ENCODE peak calls at places on chromosomes 4 and X, in six cellular contexts. X, M, O, P, K and R are unnamed samples.

GRCh38 chr4:12445711-12446110 is 1017.0 kb upstream of the HS3ST1 start:
- DNase-seq in X (no peak), M (no peak), O (no peak), P (no peak), K (no peak), R (no peak)

GRCh38 chr4:73068496-73069337 is 799 bp downstream of the COX18 start:
- DNase-seq in X (peak; percentile 7), M (no peak), O (no peak), P (no peak), K (no peak), R (no peak)

GRCh38 chr4:139599594-139600374 is 43.8 kb upstream of the SETD7 start:
- DNase-seq in X (no peak), M (no peak), O (no peak), P (no peak), K (no peak), R (no peak)

GRCh38 chr4:72767903-72768817 is 199.1 kb upstream of the ADAMTS3 start:
- DNase-seq in X (no peak), M (no peak), O (no peak), P (peak; percentile 7), K (no peak), R (no peak)

GRCh38 chrX:31653395-31653794 is 581.6 kb upstream of the FTHL17 start:
- DNase-seq in X (no peak), M (no peak), O (no peak), P (no peak), K (no peak), R (no peak)

GRCh38 chr4:139903845-139904244 is 238.2 kb downstream of the MGST2 start:
- DNase-seq in X (no peak), M (no peak), O (no peak), P (no peak), K (no peak), R (no peak)

GRCh38 chrX:7446815-7447214 is 298.9 kb upstream of the PUDP start:
- DNase-seq in X (no peak), M (no peak), O (no peak), P (no peak), K (no peak), R (no peak)

GRCh38 chrX:47143894-47144625 is 442 bp downstream of the NDUFB11 start:
- DNase-seq in X (no peak), M (peak; percentile 32), O (peak; percentile 5), P (no peak), K (peak; percentile 48), R (no peak)

GRCh38 chr4:182822554-182822953 is 94.6 kb downstream of the DCTD start:
- DNase-seq in X (no peak), M (no peak), O (no peak), P (no peak), K (no peak), R (no peak)

GRCh38 chr4:15672096-15672495 is 9.5 kb upstream of the FAM200B start:
- DNase-seq in X (no peak), M (no peak), O (no peak), P (no peak), K (no peak), R (no peak)

GRCh38 chr4:140286503-140286902 is 86.9 kb upstream of the SCOC start:
- DNase-seq in X (no peak), M (no peak), O (no peak), P (no peak), K (no peak), R (no peak)

GRCh38 chr4:29405151-29405550 is 1315.0 kb upstream of the PCDH7 start:
- DNase-seq in X (no peak), M (no peak), O (no peak), P (no peak), K (no peak), R (no peak)

GRCh38 chr4:32106767-32107166 is 1386.6 kb downstream of the PCDH7 start:
- DNase-seq in X (no peak), M (no peak), O (no peak), P (no peak), K (no peak), R (no peak)

GRCh38 chrX:20270557-20270880 is 3.8 kb upstream of the RPS6KA3 start:
- DNase-seq in X (no peak), M (no peak), O (no peak), P (no peak), K (no peak), R (no peak)

GRCh38 chr4:165355900-165356300 is 22.9 kb upstream of the CPE start:
- DNase-seq in X (no peak), M (no peak), O (no peak), P (no peak), K (no peak), R (peak; percentile 17)

GRCh38 chrX:75038925-75039324 is 113.7 kb upstream of the NEXMIF start:
- DNase-seq in X (no peak), M (no peak), O (no peak), P (no peak), K (no peak), R (no peak)

GRCh38 chrX:134886201-134886600 is 104.6 kb upstream of the SMIM10 start:
- DNase-seq in X (no peak), M (no peak), O (no peak), P (no peak), K (no peak), R (no peak)

GRCh38 chr4:78612398-78613005 is 60.9 kb downstream of the ANXA3 start:
- DNase-seq in X (no peak), M (no peak), O (no peak), P (no peak), K (no peak), R (peak; percentile 66)

GRCh38 chr4:21801661-21802355 is 146.8 kb downstream of the KCNIP4 start:
- DNase-seq in X (no peak), M (no peak), O (no peak), P (no peak), K (no peak), R (no peak)

GRCh38 chr4:139508581-139509237 is 47.3 kb downstream of the SETD7 start:
- DNase-seq in X (no peak), M (no peak), O (no peak), P (no peak), K (no peak), R (no peak)

GRCh38 chrX:105694839-105695238 is 127.5 kb upstream of the NRK start:
- DNase-seq in X (no peak), M (no peak), O (no peak), P (no peak), K (no peak), R (no peak)

GRCh38 chr4:113646456-113646809 is 115.1 kb downstream of the CAMK2D start:
- DNase-seq in X (no peak), M (no peak), O (no peak), P (no peak), K (no peak), R (no peak)

GRCh38 chr4:124768596-124768995 is 56.1 kb upstream of the ANKRD50 start:
- DNase-seq in X (no peak), M (no peak), O (no peak), P (no peak), K (no peak), R (no peak)

GRCh38 chr4:161791796-161792556 is 371.8 kb downstream of the FSTL5 start:
- DNase-seq in X (no peak), M (no peak), O (no peak), P (no peak), K (no peak), R (no peak)

GRCh38 chr4:7210818-7211217 is 18.5 kb downstream of the SORCS2 start:
- DNase-seq in X (no peak), M (no peak), O (no peak), P (no peak), K (no peak), R (no peak)

GRCh38 chrX:17440258-17440657 is 65.3 kb downstream of the NHS start:
- DNase-seq in X (no peak), M (no peak), O (no peak), P (no peak), K (no peak), R (no peak)

GRCh38 chr4:25500626-25501318 is 123.7 kb downstream of the ANAPC4 start:
- DNase-seq in X (no peak), M (no peak), O (no peak), P (no peak), K (no peak), R (no peak)

GRCh38 chr4:155828628-155829027 is 37.4 kb downstream of the ASIC5 start:
- DNase-seq in X (no peak), M (no peak), O (no peak), P (no peak), K (no peak), R (no peak)

GRCh38 chr4:59553063-59553738 is 1646.9 kb upstream of the ADGRL3 start:
- DNase-seq in X (no peak), M (no peak), O (no peak), P (no peak), K (no peak), R (no peak)

GRCh38 chr4:93776386-93777080 is 52.0 kb upstream of the ATOH1 start:
- DNase-seq in X (no peak), M (no peak), O (no peak), P (no peak), K (no peak), R (no peak)

GRCh38 chrX:48937065-48937907 is 18.5 kb upstream of the PIM2 start:
- DNase-seq in X (peak; percentile 84), M (peak; percentile 83), O (peak; percentile 83), P (no peak), K (peak; percentile 66), R (peak; percentile 75)

GRCh38 chrX:119646515-119646914 is 40.3 kb upstream of the NKRF start:
- DNase-seq in X (no peak), M (no peak), O (no peak), P (no peak), K (no peak), R (no peak)

GRCh38 chr4:124915073-124915472 is 202.5 kb upstream of the ANKRD50 start:
- DNase-seq in X (no peak), M (no peak), O (no peak), P (no peak), K (no peak), R (no peak)

GRCh38 chr4:7819446-7819845 is 120.2 kb downstream of the AFAP1 start:
- DNase-seq in X (no peak), M (no peak), O (no peak), P (no peak), K (no peak), R (no peak)

GRCh38 chr4:140266958-140267568 is 106.4 kb upstream of the SCOC start:
- DNase-seq in X (no peak), M (no peak), O (no peak), P (no peak), K (no peak), R (no peak)